ENCODE peak calls at places on chromosomes 11 and 22, in six cellular contexts. W, O, F, N, E and K are unnamed samples.

GRCh38 chr11:117809236-117810055 is 12.4 kb upstream of the DSCAML1 start:
- DNase-seq in W (peak), O (peak), F (no peak), N (peak), E (peak), K (peak)

GRCh38 chr11:125945011-125945796 is 640 bp upstream of the VSIG10L2 start:
- DNase-seq in W (no peak), O (peak), F (no peak), N (no peak), E (no peak), K (no peak)

GRCh38 chr11:3178349-3178748 is 13.2 kb upstream of the OSBPL5 start:
- DNase-seq in W (no peak), O (no peak), F (no peak), N (no peak), E (no peak), K (no peak)

GRCh38 chr22:28907311-28908008 is 24.1 kb downstream of the ZNRF3 start:
- DNase-seq in W (no peak), O (peak), F (peak), N (no peak), E (no peak), K (no peak)

GRCh38 chr11:64251986-64252837 is 882 bp downstream of the PLCB3 start:
- DNase-seq in W (peak), O (peak), F (no peak), N (no peak), E (peak), K (no peak)

GRCh38 chr11:88543902-88544655 is 206.5 kb upstream of the CTSC start:
- DNase-seq in W (peak), O (peak), F (peak), N (peak), E (peak), K (peak)

GRCh38 chr11:120335596-120335927 is 651 bp upstream of the ARHGEF12 start:
- DNase-seq in W (no peak), O (no peak), F (no peak), N (no peak), E (no peak), K (no peak)

GRCh38 chr11:59221438-59221837 is 8.7 kb upstream of the MPEG1 start:
- DNase-seq in W (no peak), O (no peak), F (no peak), N (no peak), E (no peak), K (no peak)

GRCh38 chr11:115555336-115556090 is 51.3 kb upstream of the CADM1 start:
- DNase-seq in W (no peak), O (no peak), F (no peak), N (no peak), E (no peak), K (no peak)

GRCh38 chr11:123494195-123495050 is 64.4 kb downstream of the GRAMD1B start:
- DNase-seq in W (no peak), O (no peak), F (no peak), N (peak), E (no peak), K (no peak)

GRCh38 chr22:30383061-30383460 is 4.2 kb downstream of the RNF215 start:
- DNase-seq in W (no peak), O (no peak), F (no peak), N (no peak), E (no peak), K (no peak)

GRCh38 chr11:110479445-110480101 is 49.8 kb downstream of the FDX1 start:
- DNase-seq in W (no peak), O (no peak), F (no peak), N (peak), E (no peak), K (no peak)

GRCh38 chr22:48866906-48867597 is 960.6 kb downstream of the BRD1 start:
- DNase-seq in W (no peak), O (peak), F (no peak), N (no peak), E (no peak), K (no peak)

GRCh38 chr11:86896486-86896885 is 58.7 kb downstream of the FZD4 start:
- DNase-seq in W (no peak), O (no peak), F (no peak), N (no peak), E (no peak), K (no peak)

GRCh38 chr11:46555269-46556054 is 38.4 kb downstream of the AMBRA1 start:
- DNase-seq in W (no peak), O (no peak), F (no peak), N (no peak), E (no peak), K (no peak)

GRCh38 chr22:37454857-37455686 is 27.8 kb upstream of the ELFN2 start:
- DNase-seq in W (peak), O (no peak), F (no peak), N (peak), E (no peak), K (no peak)

GRCh38 chr11:92628401-92629292 is 340.8 kb upstream of the MTNR1B start:
- DNase-seq in W (no peak), O (no peak), F (no peak), N (no peak), E (no peak), K (no peak)

GRCh38 chr11:6876325-6876724 is at the start of gene OR10A4:
- DNase-seq in W (no peak), O (no peak), F (no peak), N (no peak), E (no peak), K (no peak)

GRCh38 chr11:19576054-19576453 is 136.6 kb upstream of the NAV2 start:
- DNase-seq in W (no peak), O (no peak), F (no peak), N (no peak), E (no peak), K (no peak)

GRCh38 chr11:114308689-114309089 is 12.5 kb downstream of the NNMT start:
- DNase-seq in W (no peak), O (no peak), F (no peak), N (no peak), E (no peak), K (no peak)

GRCh38 chr11:109320595-109320994 is 101.4 kb upstream of the C11orf87 start:
- DNase-seq in W (peak), O (no peak), F (no peak), N (no peak), E (no peak), K (no peak)

GRCh38 chr22:21857501-21857914 is 9.9 kb downstream of the MAPK1 start:
- DNase-seq in W (no peak), O (no peak), F (no peak), N (no peak), E (no peak), K (no peak)

GRCh38 chr11:131912127-131912526 is 541.7 kb downstream of the NTM start:
- DNase-seq in W (no peak), O (no peak), F (no peak), N (no peak), E (no peak), K (no peak)

GRCh38 chr11:2991477-2992233 is 474 bp downstream of the NAP1L4 start:
- DNase-seq in W (no peak), O (peak), F (no peak), N (peak), E (no peak), K (no peak)

GRCh38 chr11:62883677-62884076 is 3.0 kb downstream of the SLC3A2 start:
- DNase-seq in W (no peak), O (no peak), F (no peak), N (no peak), E (no peak), K (no peak)

GRCh38 chr22:48832592-48832991 is 995.1 kb downstream of the BRD1 start:
- DNase-seq in W (no peak), O (no peak), F (no peak), N (no peak), E (no peak), K (no peak)

GRCh38 chr11:61026121-61027031 is 54.9 kb downstream of the CD6 start:
- DNase-seq in W (no peak), O (no peak), F (no peak), N (no peak), E (no peak), K (no peak)

GRCh38 chr11:130499828-130500227 is 51.4 kb downstream of the ADAMTS15 start:
- DNase-seq in W (no peak), O (no peak), F (no peak), N (no peak), E (no peak), K (no peak)

GRCh38 chr22:50530280-50530856 is 556 bp upstream of the TYMP start:
- DNase-seq in W (no peak), O (peak), F (no peak), N (no peak), E (peak), K (peak)

GRCh38 chr22:28801845-28802594 is 1.7 kb upstream of the XBP1 start:
- DNase-seq in W (no peak), O (no peak), F (no peak), N (no peak), E (peak), K (no peak)